ENCODE peak calls at places on chromosomes 7 and 10, in ten cellular contexts. M is Caco-2; G is cardiac muscle cell; N is A549; U is adipocyte; J is pancreas; E is ascending aorta; Y is CD8-positive, alpha-beta T cell; S is IMR-90; I is tibial nerve. K is an unnamed sample. For H3K4me1, the result is how much of the 10 kb centered on the place peaks cover.

GRCh38 chr7:55365103-55365679 is at the start of gene LANCL2:
- DNase-seq in M (no peak), G (peak), N (peak), U (peak), J (no peak), E (no peak), Y (peak), S (peak), I (peak), K (peak)

GRCh38 chr10:112752268-112752667 is 197.8 kb upstream of the TCF7L2 start:
- DNase-seq in M (no peak), G (no peak), N (no peak), U (peak), J (no peak), E (no peak), Y (no peak), S (peak), I (no peak), K (no peak)

GRCh38 chr7:46811529-46811928 is 770.4 kb downstream of the TNS3 start:
- DNase-seq in M (no peak), G (no peak), N (no peak), U (peak), J (no peak), E (no peak), Y (no peak), S (peak), I (peak), K (no peak)

GRCh38 chr10:124250506-124250905 is 157.1 kb upstream of the CHST15 start:
- DNase-seq in M (no peak), G (no peak), N (no peak), U (no peak), J (no peak), E (no peak), Y (no peak), S (no peak), I (no peak), K (no peak)

GRCh38 chr7:88357295-88357694 is 50.6 kb upstream of the STEAP4 start:
- DNase-seq in M (peak), G (no peak), N (no peak), U (no peak), J (no peak), E (no peak), Y (no peak), S (no peak), I (no peak), K (no peak)

GRCh38 chr7:81594767-81595166 is 175.1 kb downstream of the HGF start:
- DNase-seq in M (no peak), G (no peak), N (no peak), U (no peak), J (no peak), E (no peak), Y (no peak), S (peak), I (no peak), K (no peak)

GRCh38 chr7:2980406-2981102 is 63.1 kb downstream of the CARD11 start:
- DNase-seq in M (no peak), G (no peak), N (no peak), U (no peak), J (no peak), E (no peak), Y (no peak), S (no peak), I (peak), K (no peak)

GRCh38 chr7:102806613-102807012 is 57.8 kb downstream of the FAM185A start:
- DNase-seq in M (no peak), G (no peak), N (no peak), U (no peak), J (no peak), E (no peak), Y (no peak), S (no peak), I (no peak), K (no peak)

GRCh38 chr10:113610636-113611601 is 52.9 kb downstream of the NRAP start:
- DNase-seq in M (no peak), G (peak), N (no peak), U (no peak), J (no peak), E (no peak), Y (no peak), S (no peak), I (no peak), K (no peak)

GRCh38 chr10:77415311-77415960 is 222.2 kb downstream of the KCNMA1 start:
- DNase-seq in M (no peak), G (no peak), N (no peak), U (peak), J (peak), E (no peak), Y (no peak), S (no peak), I (no peak), K (no peak)

GRCh38 chr7:152076324-152076821 is 50.9 kb downstream of the GALNT11 start:
- DNase-seq in M (peak), G (peak), N (peak), U (peak), J (peak), E (no peak), Y (no peak), S (no peak), I (peak), K (no peak)

GRCh38 chr10:31725436-31725835 is 203.2 kb downstream of the ARHGAP12 start:
- DNase-seq in M (no peak), G (no peak), N (no peak), U (no peak), J (peak), E (no peak), Y (no peak), S (no peak), I (no peak), K (no peak)

GRCh38 chr10:96834121-96834520 is 2.0 kb downstream of the LCOR start:
- DNase-seq in M (no peak), G (peak), N (no peak), U (peak), J (no peak), E (no peak), Y (no peak), S (peak), I (no peak), K (no peak)

GRCh38 chr10:96832721-96833219 is 672 bp downstream of the LCOR start:
- DNase-seq in M (peak), G (peak), N (peak), U (peak), J (peak), E (peak), Y (peak), S (peak), I (peak), K (peak)

GRCh38 chr10:96831867-96832720 is at the start of gene LCOR:
- DNase-seq in M (peak), G (peak), N (peak), U (peak), J (peak), E (peak), Y (peak), S (peak), I (peak), K (peak)

GRCh38 chr10:96831200-96831866 is 765 bp upstream of the LCOR start:
- DNase-seq in M (no peak), G (no peak), N (no peak), U (no peak), J (no peak), E (no peak), Y (no peak), S (no peak), I (no peak), K (no peak)

DNA sequence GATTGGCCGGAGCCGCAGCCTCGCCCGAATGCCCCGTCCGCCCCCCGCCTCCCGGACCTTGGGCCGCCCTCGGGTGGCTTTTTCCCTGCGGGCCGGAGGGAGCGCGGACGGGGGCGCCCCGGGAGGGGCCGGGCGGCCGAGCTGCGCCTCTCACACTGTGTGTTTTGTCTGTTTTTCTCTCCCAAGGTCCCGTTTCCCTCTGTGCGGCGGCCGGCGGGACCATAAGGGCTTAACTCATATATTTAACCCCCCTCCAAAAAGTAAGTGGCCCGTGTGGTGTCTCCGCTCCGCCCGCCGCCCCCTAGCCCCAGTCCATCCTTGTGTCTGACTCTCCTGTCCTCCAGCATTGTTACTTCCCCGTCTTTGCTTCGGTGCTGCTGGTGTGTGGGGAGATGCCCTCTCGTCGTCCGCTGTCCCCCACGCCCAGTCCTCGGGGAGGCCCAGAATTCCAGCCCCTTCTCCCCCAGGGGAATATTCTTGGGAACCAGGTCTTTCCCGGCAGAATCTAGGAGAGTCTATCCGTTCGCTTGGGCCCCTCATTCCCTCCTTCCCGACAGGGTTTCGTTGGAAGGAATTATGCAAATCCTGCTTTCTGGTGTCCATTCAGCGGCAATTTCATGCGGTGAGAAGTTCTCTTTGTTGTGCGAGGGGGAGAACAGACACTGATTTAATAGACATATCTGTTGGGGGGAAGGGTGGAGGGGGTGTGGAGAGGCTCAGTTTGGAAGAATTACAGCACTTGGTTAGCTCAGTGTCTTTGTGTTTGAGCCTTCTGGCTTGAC is 1.3 kb downstream of the LCOR start:
- DNase-seq in M (peak), G (peak), N (peak), U (peak), J (no peak), E (no peak), Y (no peak), S (peak), I (no peak), K (peak)
- H3K4me1 ChIP-seq in M (under half), G (under half), N (under half), U (under half), J (under half), E (under half), Y (under half), S (under half), I (under half), K (under half)

DNA sequence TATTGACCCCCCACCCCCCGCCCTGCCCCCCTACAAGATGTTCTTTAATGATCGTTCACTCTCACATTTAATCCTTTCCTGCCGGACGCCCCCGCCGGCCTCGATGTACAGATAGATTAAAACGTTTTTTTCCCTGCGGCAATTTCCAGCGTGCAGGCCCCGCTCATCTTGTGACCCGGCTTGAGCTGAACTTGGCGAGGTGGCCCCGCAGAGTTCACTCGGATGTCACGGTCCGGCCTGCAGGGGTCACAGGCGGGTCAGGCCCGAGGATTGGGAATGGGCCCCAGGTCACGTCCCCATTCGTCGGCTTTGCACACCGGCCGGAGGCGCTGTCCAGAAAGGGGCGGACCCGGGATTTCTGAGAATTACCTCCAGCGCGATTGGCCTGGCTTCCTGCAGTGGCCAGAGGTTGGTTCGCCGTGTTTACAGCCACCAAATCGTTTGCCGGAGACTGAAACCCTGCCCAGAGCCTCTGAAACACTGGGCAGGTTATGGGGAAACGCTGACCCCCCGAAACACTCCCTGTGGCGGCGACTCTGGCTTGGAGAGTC is 1.9 kb upstream of the CYP26A1 start:
- DNase-seq in M (peak), G (peak), N (no peak), U (no peak), J (no peak), E (no peak), Y (no peak), S (no peak), I (no peak), K (no peak)
- H3K4me1 ChIP-seq in M (under half), G (under half), N (under half), U (under half), J (under half), E (under half), Y (under half), S (under half), I (under half), K (under half)

DNA sequence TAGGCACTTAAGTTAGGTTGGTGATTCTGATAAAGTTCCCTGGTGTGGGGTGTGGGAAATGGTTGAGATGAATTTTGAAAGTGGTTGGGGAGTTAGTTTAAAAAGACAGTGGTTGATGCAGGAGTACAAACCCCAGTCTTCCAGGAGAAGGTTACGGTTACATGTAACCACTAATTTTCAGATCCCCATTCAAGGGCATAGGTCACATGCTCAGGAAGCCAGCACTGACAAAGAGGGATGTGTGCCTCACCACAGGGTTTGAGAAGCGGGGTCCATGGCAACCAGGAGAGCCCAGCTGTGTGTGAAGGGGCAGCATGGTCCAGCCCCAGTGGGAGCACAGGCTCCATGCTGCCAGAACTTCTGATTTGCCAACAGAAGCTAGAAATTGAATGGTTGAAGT is 144.2 kb downstream of the MDFIC start:
- DNase-seq in M (no peak), G (no peak), N (no peak), U (no peak), J (no peak), E (no peak), Y (no peak), S (no peak), I (no peak), K (no peak)
- H3K4me1 ChIP-seq in M (under half), G (under half), N (under half), U (under half), J (under half), E (under half), Y (under half), S (under half), I (under half), K (under half)

DNA sequence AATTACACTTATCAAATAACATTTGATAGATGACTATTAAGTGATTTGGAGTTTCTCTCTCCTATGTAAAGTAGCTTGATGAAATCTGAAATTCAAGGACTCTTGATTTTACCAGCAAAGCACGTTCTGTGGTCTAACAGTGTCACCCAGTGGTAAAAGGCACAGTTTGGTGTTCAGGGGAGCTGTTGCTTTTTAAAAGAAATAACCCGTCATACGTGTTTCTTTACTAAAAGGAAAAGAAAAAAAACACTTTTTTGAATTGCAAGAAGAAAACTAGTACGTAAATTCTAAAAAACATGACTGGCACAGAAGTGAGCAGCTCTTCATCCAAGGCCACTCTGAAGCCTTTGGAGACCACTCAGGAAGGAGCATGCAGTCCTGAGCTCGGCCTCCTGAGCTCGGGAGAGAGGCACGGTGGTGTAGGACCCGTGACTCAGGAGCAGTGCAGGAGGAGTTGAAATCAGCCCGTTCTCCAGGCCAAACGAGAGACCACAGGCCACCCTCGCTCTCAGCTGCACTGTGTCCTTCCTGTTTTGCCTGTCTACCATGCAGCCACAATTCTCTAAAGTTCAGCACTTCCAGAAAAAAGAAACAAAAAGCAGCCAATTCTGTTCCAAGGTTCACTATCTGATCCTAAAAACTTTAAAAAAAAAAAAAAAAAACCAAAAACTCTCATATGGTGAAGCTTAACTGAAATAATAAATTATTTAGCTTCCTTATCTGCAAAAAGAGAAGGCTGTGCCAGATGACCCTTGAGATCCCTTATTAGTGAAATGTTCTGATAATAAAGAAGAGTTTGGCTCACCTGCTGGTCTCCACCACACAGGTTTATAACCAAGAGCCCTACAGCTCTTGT is 212.6 kb upstream of the FRMD4A start:
- DNase-seq in M (no peak), G (no peak), N (no peak), U (no peak), J (no peak), E (no peak), Y (no peak), S (no peak), I (peak), K (peak)
- H3K4me1 ChIP-seq in M (under half), G (under half), N (under half), U (under half), J (under half), E (under half), Y (half or more), S (under half), I (under half), K (half or more)

GRCh38 chr7:139721844-139722243 is 56.0 kb downstream of the HIPK2 start:
- DNase-seq in M (no peak), G (no peak), N (no peak), U (no peak), J (no peak), E (no peak), Y (no peak), S (no peak), I (no peak), K (no peak)
- H3K4me1 ChIP-seq in M (under half), G (under half), N (half or more), U (half or more), J (under half), E (under half), Y (under half), S (under half), I (under half), K (under half)

GRCh38 chr10:29712108-29712507 is 77.3 kb upstream of the SVIL start:
- DNase-seq in M (peak), G (peak), N (no peak), U (no peak), J (no peak), E (no peak), Y (no peak), S (peak), I (no peak), K (no peak)

GRCh38 chr10:29710128-29710527 is 75.4 kb upstream of the SVIL start:
- DNase-seq in M (no peak), G (no peak), N (no peak), U (no peak), J (no peak), E (no peak), Y (no peak), S (no peak), I (no peak), K (no peak)

GRCh38 chr10:29713450-29713849 is 78.7 kb upstream of the SVIL start:
- DNase-seq in M (no peak), G (no peak), N (no peak), U (peak), J (no peak), E (no peak), Y (no peak), S (no peak), I (no peak), K (no peak)

GRCh38 chr10:29715296-29715695 is 80.5 kb upstream of the SVIL start:
- DNase-seq in M (no peak), G (no peak), N (no peak), U (no peak), J (no peak), E (no peak), Y (no peak), S (no peak), I (no peak), K (no peak)

GRCh38 chr10:29714096-29714874 is 79.5 kb upstream of the SVIL start:
- DNase-seq in M (no peak), G (no peak), N (peak), U (peak), J (no peak), E (no peak), Y (no peak), S (peak), I (no peak), K (no peak)
- H3K4me1 ChIP-seq in M (under half), G (under half), N (under half), U (under half), J (under half), E (under half), Y (under half), S (under half), I (under half), K (under half)

GRCh38 chr10:34696423-34696822 is 118.7 kb downstream of the PARD3 start:
- DNase-seq in M (no peak), G (no peak), N (peak), U (peak), J (no peak), E (no peak), Y (no peak), S (peak), I (no peak), K (no peak)

GRCh38 chr10:34698979-34699378 is 116.1 kb downstream of the PARD3 start:
- DNase-seq in M (no peak), G (no peak), N (peak), U (peak), J (no peak), E (no peak), Y (no peak), S (peak), I (no peak), K (no peak)

GRCh38 chr10:34699904-34700303 is 115.2 kb downstream of the PARD3 start:
- DNase-seq in M (no peak), G (no peak), N (no peak), U (no peak), J (no peak), E (no peak), Y (no peak), S (no peak), I (no peak), K (no peak)

GRCh38 chr10:34697366-34698247 is 117.5 kb downstream of the PARD3 start:
- DNase-seq in M (no peak), G (no peak), N (no peak), U (no peak), J (no peak), E (no peak), Y (no peak), S (no peak), I (no peak), K (no peak)

GRCh38 chr10:34698248-34698831 is 116.8 kb downstream of the PARD3 start:
- DNase-seq in M (no peak), G (no peak), N (no peak), U (no peak), J (no peak), E (no peak), Y (no peak), S (no peak), I (no peak), K (no peak)
- H3K4me1 ChIP-seq in M (under half), G (under half), N (half or more), U (under half), J (under half), E (under half), Y (under half), S (under half), I (under half), K (under half)

DNA sequence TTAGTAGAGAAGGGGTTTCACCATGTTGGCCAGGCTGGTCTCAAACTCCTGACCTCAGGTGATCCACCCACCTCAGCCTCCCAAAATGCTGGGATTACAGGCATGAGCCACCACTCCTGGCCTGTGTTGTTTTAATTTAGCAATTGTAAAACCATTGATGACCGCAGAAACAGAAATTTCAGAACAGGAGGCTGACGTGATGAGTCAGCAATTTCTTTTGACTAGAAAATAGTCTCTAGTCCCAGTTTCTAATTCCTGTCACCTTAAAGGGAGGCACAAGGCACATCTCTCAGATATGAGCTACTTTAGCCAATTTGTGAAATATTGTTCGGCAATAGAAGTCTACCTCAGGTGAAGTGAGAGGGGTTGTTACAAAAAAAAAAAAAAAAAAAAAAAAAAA is 440.8 kb upstream of the C7orf33 start:
- DNase-seq in M (no peak), G (no peak), N (no peak), U (no peak), J (no peak), E (no peak), Y (no peak), S (no peak), I (no peak), K (no peak)
- H3K4me1 ChIP-seq in M (under half), G (under half), N (under half), U (under half), J (under half), E (under half), Y (under half), S (under half), I (under half), K (under half)

K was measured in CD4-positive, CD25-positive, alpha-beta regulatory T cell.